ENCODE peak calls at places on chromosomes 1 and 21, in four cellular contexts. E is GM10248, F is HuH-7.5, G is kidney epithelial cell. Q is an unnamed sample.

GRCh38 chr21:27703806-27704205 is 736.9 kb upstream of the ADAMTS5 start:
- DNase-seq in E (no peak), F (no peak), G (no peak), Q (no peak)

GRCh38 chr1:245855846-245856730 is 651.0 kb downstream of the SMYD3 start:
- DNase-seq in E (no peak), F (no peak), G (no peak), Q (no peak)

GRCh38 chr1:1796466-1796865 is 18.2 kb upstream of the NADK start:
- DNase-seq in E (no peak), F (no peak), G (no peak), Q (no peak)

GRCh38 chr1:172746091-172746949 is 87.4 kb downstream of the FASLG start:
- DNase-seq in E (peak), F (peak), G (peak), Q (peak)

GRCh38 chr1:34684246-34684645 is 70.6 kb upstream of the GJB5 start:
- DNase-seq in E (no peak), F (no peak), G (no peak), Q (no peak)

GRCh38 chr1:171424494-171424893 is 60.8 kb upstream of the PRRC2C start:
- DNase-seq in E (no peak), F (no peak), G (no peak), Q (peak)

GRCh38 chr1:33045814-33046213 is 9.1 kb upstream of the AK2 start:
- DNase-seq in E (no peak), F (no peak), G (no peak), Q (no peak)

GRCh38 chr1:161905269-161905884 is 118.3 kb downstream of the OLFML2B start:
- DNase-seq in E (peak), F (peak), G (no peak), Q (peak)

GRCh38 chr1:7229696-7230095 is 444.4 kb downstream of the CAMTA1 start:
- DNase-seq in E (no peak), F (no peak), G (no peak), Q (no peak)

GRCh38 chr1:243475966-243476365 is 220.1 kb downstream of the SDCCAG8 start:
- DNase-seq in E (no peak), F (no peak), G (no peak), Q (no peak)

GRCh38 chr1:103162360-103162759 is 54.0 kb upstream of the COL11A1 start:
- DNase-seq in E (no peak), F (no peak), G (no peak), Q (no peak)

GRCh38 chr1:192580351-192580962 is 4.9 kb downstream of the RGS1 start:
- DNase-seq in E (no peak), F (no peak), G (peak), Q (peak)

GRCh38 chr21:39048574-39048973 is 134.7 kb downstream of the PSMG1 start:
- DNase-seq in E (no peak), F (no peak), G (no peak), Q (no peak)

GRCh38 chr1:202015677-202015952 is 5.2 kb downstream of the ELF3 start:
- DNase-seq in E (no peak), F (no peak), G (no peak), Q (no peak)

Q was measured in T47D.